ENCODE peak calls at places on chromosomes 4 and X, in seven cellular contexts. V is ovary; M is tibial artery; B is GM20000; A is mesothelial cell of epicardium; Y is CD4-positive, alpha-beta T cell; R is RWPE2. Z is an unnamed sample.

GRCh38 chr4:154928640-154929257 is 147.7 kb downstream of the RBM46 start:
- DNase-seq in Y (no peak), R (no peak), A (no peak), V (no peak), B (no peak), M (no peak), Z (no peak)

GRCh38 chr4:158810487-158811215 is 41.8 kb downstream of the FNIP2 start:
- DNase-seq in A (no peak), V (peak), Y (no peak), B (no peak), R (peak), M (peak), Z (no peak)

GRCh38 chr4:165684177-165684870 is 188.7 kb upstream of the TLL1 start:
- DNase-seq in M (no peak), Y (no peak), B (no peak), R (no peak), V (no peak), A (no peak), Z (no peak)

GRCh38 chr4:123488916-123489315 is 92.3 kb downstream of the SPRY1 start:
- DNase-seq in R (no peak), B (no peak), Y (no peak), A (no peak), V (no peak), M (no peak), Z (no peak)

GRCh38 chr4:180120114-180120513 is 2123.1 kb upstream of the TENM3 start:
- DNase-seq in B (no peak), M (no peak), R (no peak), A (no peak), V (no peak), Y (no peak), Z (no peak)

GRCh38 chr4:167802463-167803212 is 289.7 kb upstream of the ANXA10 start:
- DNase-seq in B (no peak), M (no peak), V (no peak), Y (no peak), R (no peak), A (no peak), Z (no peak)

GRCh38 chr4:5747746-5748365 is 36.9 kb downstream of the EVC start:
- DNase-seq in B (no peak), R (peak), M (peak), Y (no peak), V (no peak), A (no peak), Z (no peak)

GRCh38 chrX:132843387-132843786 is 115.0 kb downstream of the HS6ST2 start:
- DNase-seq in M (no peak), A (no peak), Y (no peak), B (no peak), R (no peak), V (no peak), Z (no peak)

GRCh38 chrX:3215249-3215648 is 131.2 kb downstream of the MXRA5 start:
- DNase-seq in A (no peak), R (no peak), M (no peak), Y (no peak), V (no peak), B (no peak), Z (no peak)

GRCh38 chrX:40152706-40153334 is 55.1 kb upstream of the BCOR start:
- DNase-seq in B (peak), V (no peak), M (no peak), R (no peak), A (no peak), Y (no peak), Z (no peak)

GRCh38 chr4:113106076-113106475 is 56.6 kb downstream of the ANK2 start:
- DNase-seq in B (peak), V (no peak), Y (no peak), R (no peak), M (no peak), A (no peak), Z (no peak)

DNA sequence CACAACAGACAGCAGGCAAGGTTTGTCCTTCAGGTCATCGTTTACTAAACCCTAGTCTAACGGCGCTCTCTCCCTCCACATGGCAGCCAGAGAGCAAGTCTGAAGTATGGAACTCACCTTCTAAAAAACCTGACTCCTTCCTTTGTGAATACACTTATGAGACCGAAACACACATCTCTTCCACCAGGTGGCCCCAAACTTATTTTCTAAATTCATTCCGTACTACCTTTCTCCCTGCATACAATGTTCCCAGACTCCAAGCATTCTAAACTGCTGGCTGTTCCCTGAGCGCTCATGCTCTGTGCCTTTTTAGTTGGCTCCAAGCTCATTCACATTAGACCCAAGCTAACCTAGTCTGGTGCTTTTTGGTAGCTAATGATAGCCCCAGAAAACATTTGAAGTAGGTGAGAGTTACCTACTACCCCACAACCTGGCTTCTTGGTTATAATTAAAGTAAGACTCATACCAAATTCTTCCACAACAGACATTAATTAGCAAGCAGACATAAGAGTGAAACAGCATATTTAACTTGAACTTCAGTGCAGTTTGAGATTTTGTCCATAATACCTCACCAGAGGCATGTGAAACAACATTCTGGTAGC is 67.6 kb upstream of the DCLK2 start:
- DNase-seq in V (peak), R (no peak), M (peak), A (no peak), B (peak), Y (no peak), Z (no peak)
- TF ChIP-seq CTCF in V (peak), R (peak), M (peak), A (peak), B (peak), Y (no peak), Z (peak)

DNA sequence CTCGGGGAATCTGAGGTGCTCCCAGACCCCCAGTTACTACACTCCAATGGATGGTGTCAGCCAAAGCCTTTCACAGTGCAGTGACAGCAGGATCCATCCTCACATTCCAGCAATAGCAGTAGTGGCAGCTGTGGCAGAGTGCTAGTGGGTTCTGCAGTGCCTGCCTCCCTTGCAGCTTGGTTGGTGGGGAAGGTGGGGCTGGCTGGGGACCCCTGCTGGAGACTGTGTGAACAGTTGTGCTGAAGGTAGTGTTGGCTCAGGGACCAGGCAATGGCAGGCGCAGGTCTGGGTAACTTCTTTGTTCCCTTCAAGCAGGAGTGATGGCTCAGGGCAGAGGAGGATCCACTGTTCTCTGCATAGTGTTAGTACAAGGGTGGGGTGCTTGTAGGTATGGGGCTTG is 343.7 kb upstream of the TRAM1L1 start:
- DNase-seq in V (no peak), R (no peak), M (no peak), A (no peak), B (no peak), Y (no peak), Z (no peak)
- TF ChIP-seq CTCF in V (no peak), R (no peak), M (no peak), A (no peak), B (no peak), Y (no peak), Z (no peak)

GRCh38 chr4:177367336-177367735 is 57.7 kb downstream of the NEIL3 start:
- DNase-seq in R (no peak), V (no peak), Y (no peak), B (no peak), A (no peak), M (no peak), Z (no peak)
- TF ChIP-seq CTCF in R (peak), V (no peak), Y (peak), B (no peak), A (no peak), M (no peak), Z (no peak)

DNA sequence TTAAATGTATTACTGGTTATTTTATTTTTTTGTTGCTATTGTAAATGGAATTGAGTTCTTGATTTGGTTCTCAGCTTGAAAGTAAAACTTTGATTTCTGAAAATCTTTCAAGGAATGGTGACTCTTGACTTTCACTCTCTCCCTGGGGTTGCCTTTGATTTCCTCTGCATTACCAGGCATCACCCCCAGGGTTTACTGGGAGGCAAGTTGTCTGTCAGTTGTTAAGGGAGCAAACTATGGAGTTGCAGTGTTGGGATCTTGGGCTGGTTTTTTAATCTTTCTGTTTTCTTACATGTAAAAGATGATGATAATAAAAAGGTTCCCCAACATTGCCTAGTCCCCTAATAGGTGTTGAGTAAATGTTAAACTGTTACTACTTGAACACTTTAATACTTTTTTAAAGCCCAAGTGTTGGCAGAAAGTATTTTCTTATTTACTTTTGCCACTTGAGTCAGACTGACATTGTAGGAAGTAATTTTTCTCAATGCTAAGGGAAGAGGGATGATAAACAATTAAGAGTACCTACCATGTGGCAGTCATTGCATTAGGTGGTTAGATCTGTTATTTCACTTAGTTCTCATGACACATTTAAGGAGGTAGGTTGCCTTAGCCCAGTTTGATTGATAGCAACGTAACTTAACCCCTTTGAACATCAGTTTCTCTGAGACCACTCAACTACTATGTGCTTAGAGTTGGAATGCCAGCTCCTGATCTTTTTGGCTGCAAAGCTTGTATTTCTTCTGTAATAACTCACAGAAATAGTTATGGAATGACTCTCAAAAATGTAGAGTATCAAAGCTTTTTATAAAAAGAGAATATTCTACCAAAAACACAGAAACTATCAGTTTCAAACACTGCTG is 67.1 kb downstream of the DCLK2 start:
- DNase-seq in M (no peak), Y (no peak), A (no peak), B (no peak), R (no peak), V (no peak), Z (no peak)
- TF ChIP-seq CTCF in M (no peak), Y (no peak), A (peak), B (no peak), R (no peak), V (no peak), Z (no peak)

GRCh38 chr4:140025470-140025869 is 128.5 kb downstream of the MAML3 start:
- DNase-seq in V (no peak), B (no peak), M (no peak), A (no peak), R (no peak), Y (no peak), Z (no peak)

GRCh38 chr4:140031706-140032105 is 122.3 kb downstream of the MAML3 start:
- DNase-seq in V (no peak), Y (no peak), B (no peak), A (no peak), M (no peak), R (no peak), Z (no peak)

GRCh38 chr4:140028676-140029407 is 125.1 kb downstream of the MAML3 start:
- DNase-seq in V (no peak), M (no peak), A (no peak), B (no peak), R (no peak), Y (no peak), Z (no peak)

DNA sequence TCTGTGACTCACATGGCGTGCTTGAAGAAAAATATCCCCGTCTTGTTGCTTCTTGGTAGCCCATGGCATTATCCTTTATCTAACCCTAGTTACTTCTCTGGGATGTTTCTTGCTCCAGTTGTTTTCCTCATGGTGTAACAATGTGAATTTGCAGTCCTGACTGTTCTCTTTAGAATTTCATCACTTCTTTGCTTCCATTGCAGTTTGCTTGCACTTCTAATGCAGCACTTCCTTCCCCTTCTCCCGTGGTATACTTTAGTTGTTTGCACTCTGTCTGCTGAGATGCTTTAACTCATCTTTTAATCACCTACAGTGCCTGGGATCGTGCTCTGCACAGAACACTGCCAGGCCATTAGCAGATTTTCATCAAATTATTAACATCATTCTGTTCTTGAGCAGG is 126.8 kb downstream of the MAML3 start:
- DNase-seq in A (no peak), M (no peak), Y (no peak), V (no peak), B (no peak), R (no peak), Z (no peak)
- TF ChIP-seq CTCF in A (no peak), M (no peak), Y (no peak), V (no peak), B (no peak), R (no peak), Z (no peak)

GRCh38 chr4:77367638-77368037 is 210.6 kb downstream of the CCNG2 start:
- DNase-seq in Y (no peak), A (no peak), V (no peak), R (no peak), B (no peak), M (no peak), Z (no peak)
- TF ChIP-seq CTCF in Y (no peak), A (no peak), V (no peak), R (no peak), B (no peak), M (no peak), Z (no peak)

GRCh38 chr4:74529284-74530041 is 84.5 kb downstream of the AREG start:
- DNase-seq in R (no peak), V (no peak), A (no peak), M (no peak), Y (no peak), B (no peak), Z (no peak)

GRCh38 chr4:74534936-74535335 is 90.0 kb downstream of the AREG start:
- DNase-seq in A (no peak), V (no peak), B (no peak), Y (no peak), R (no peak), M (no peak), Z (no peak)

GRCh38 chr4:74535471-74535870 is 90.5 kb downstream of the AREG start:
- DNase-seq in Y (no peak), R (no peak), V (no peak), M (no peak), B (no peak), A (no peak), Z (no peak)

GRCh38 chr4:74534121-74534520 is 89.2 kb downstream of the AREG start:
- DNase-seq in V (no peak), A (no peak), M (no peak), B (no peak), Y (no peak), R (no peak), Z (no peak)

GRCh38 chr4:74531952-74532794 is 87.2 kb downstream of the AREG start:
- DNase-seq in R (no peak), Y (no peak), A (no peak), B (peak), M (no peak), V (no peak), Z (no peak)
- TF ChIP-seq CTCF in R (peak), Y (peak), A (no peak), B (peak), M (peak), V (no peak), Z (peak)

DNA sequence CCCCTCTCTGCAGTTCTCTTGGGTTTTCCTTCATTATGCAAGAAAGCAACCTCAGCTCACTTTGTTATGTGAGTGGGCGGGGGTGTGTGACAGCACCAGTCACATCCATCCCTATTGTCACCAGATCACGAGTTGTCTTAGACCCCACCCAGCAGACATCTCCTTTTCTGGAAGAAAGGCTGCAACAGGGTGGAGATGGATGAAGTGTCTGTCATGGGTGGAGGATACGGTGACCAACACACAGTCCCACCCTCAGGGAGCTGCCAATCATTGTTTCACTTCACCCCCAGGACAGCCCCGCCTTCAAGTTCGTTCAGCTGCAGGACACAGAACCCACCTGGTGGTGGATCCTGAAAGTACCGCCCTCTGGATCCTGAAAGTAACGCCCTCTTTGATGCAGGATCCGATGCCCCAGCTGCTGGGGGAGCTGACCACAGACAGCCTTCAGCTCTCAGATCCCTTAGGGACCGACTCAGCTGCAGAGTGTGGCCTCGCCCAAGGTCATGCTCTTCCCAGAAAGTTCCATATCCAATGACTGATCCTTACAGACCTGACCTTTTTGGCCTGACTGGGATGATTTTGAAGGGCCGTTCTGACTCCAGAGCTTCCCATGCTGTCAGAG is 79.7 kb downstream of the SMIM20 start:
- DNase-seq in M (no peak), Y (no peak), V (no peak), A (no peak), R (no peak), B (no peak), Z (no peak)
- TF ChIP-seq CTCF in M (no peak), Y (no peak), V (no peak), A (peak), R (no peak), B (no peak), Z (peak)